ENCODE peak calls at places on chromosomes 2 and 18, in seven cellular contexts. K, J, O, I, P, U and V are unnamed samples. For H3K4me1, the result is how much of the 10 kb centered on the place peaks cover.

GRCh38 chr2:30321466-30321865 is 90.1 kb downstream of the LBH start:
- DNase-seq in P (no peak), J (no peak), U (no peak), K (peak), O (peak), I (no peak), V (no peak)

GRCh38 chr2:16625759-16626158 is 39.9 kb downstream of the CYRIA start:
- DNase-seq in J (no peak), O (no peak), K (no peak), U (peak), I (no peak), P (no peak), V (no peak)

GRCh38 chr2:201909348-201909747 is 103.0 kb downstream of the CDK15 start:
- DNase-seq in J (no peak), P (no peak), U (no peak), I (no peak), O (peak), K (peak), V (no peak)

GRCh38 chr2:15117409-15118030 is 443.6 kb downstream of the NBAS start:
- DNase-seq in U (no peak), K (no peak), J (no peak), P (no peak), I (no peak), O (no peak), V (no peak)

GRCh38 chr2:184031402-184032147 is 566.8 kb upstream of the ZNF804A start:
- DNase-seq in K (no peak), U (no peak), J (peak), P (no peak), I (no peak), O (no peak), V (no peak)

GRCh38 chr18:35616664-35617423 is 35.3 kb downstream of the GALNT1 start:
- DNase-seq in K (peak), J (no peak), P (no peak), U (peak), O (peak), I (peak), V (peak)

GRCh38 chr18:28584726-28585125 is 407.8 kb upstream of the CDH2 start:
- DNase-seq in U (no peak), O (peak), P (no peak), I (no peak), K (peak), J (peak), V (no peak)

GRCh38 chr18:10245517-10246175 is 208.8 kb upstream of the APCDD1 start:
- DNase-seq in P (no peak), K (no peak), J (no peak), O (no peak), I (no peak), U (no peak), V (no peak)

GRCh38 chr18:45164551-45164950 is 450.7 kb upstream of the SLC14A2 start:
- DNase-seq in P (no peak), O (peak), U (no peak), J (no peak), I (no peak), K (no peak), V (no peak)

GRCh38 chr2:240278661-240279060 is 138.2 kb upstream of the OTOS start:
- DNase-seq in O (peak), I (no peak), K (peak), U (no peak), J (no peak), P (no peak), V (no peak)

GRCh38 chr2:21095714-21096113 is 28.1 kb upstream of the TDRD15 start:
- DNase-seq in P (no peak), K (no peak), O (no peak), U (no peak), I (no peak), J (no peak), V (no peak)

GRCh38 chr2:133568172-133568571 is at the start of gene NCKAP5:
- DNase-seq in I (no peak), U (peak), P (no peak), J (peak), O (peak), K (peak), V (no peak)

GRCh38 chr18:13823707-13824395 is at the start of gene MC5R:
- DNase-seq in K (peak), O (peak), P (no peak), I (peak), J (peak), U (peak), V (peak)

GRCh38 chr2:46143401-46144132 is 153.6 kb upstream of the EPAS1 start:
- DNase-seq in J (no peak), P (no peak), I (no peak), O (peak), U (no peak), K (no peak), V (no peak)

GRCh38 chr2:214410128-214410775 is 602 bp upstream of the VWC2L start:
- DNase-seq in I (no peak), O (no peak), K (no peak), J (no peak), U (no peak), P (no peak), V (no peak)

GRCh38 chr18:70219688-70220087 is 14.2 kb upstream of the RTTN start:
- DNase-seq in O (no peak), K (no peak), P (no peak), U (no peak), J (no peak), I (no peak), V (no peak)

GRCh38 chr2:27914046-27914792 is 23.7 kb downstream of the BABAM2 start:
- DNase-seq in P (no peak), J (no peak), U (no peak), I (no peak), O (peak), K (peak), V (no peak)

GRCh38 chr2:56871641-56872040 is 687.9 kb downstream of the CCDC85A start:
- DNase-seq in J (no peak), I (no peak), U (no peak), K (no peak), O (peak), P (no peak), V (no peak)

GRCh38 chr2:171557363-171557762 is 35.1 kb downstream of the CYBRD1 start:
- DNase-seq in I (no peak), P (no peak), J (peak), K (no peak), O (no peak), U (no peak), V (no peak)
- H3K4me3 ChIP-seq in I (no peak), P (no peak), J (no peak), K (no peak), O (no peak), U (no peak), V (no peak)

DNA sequence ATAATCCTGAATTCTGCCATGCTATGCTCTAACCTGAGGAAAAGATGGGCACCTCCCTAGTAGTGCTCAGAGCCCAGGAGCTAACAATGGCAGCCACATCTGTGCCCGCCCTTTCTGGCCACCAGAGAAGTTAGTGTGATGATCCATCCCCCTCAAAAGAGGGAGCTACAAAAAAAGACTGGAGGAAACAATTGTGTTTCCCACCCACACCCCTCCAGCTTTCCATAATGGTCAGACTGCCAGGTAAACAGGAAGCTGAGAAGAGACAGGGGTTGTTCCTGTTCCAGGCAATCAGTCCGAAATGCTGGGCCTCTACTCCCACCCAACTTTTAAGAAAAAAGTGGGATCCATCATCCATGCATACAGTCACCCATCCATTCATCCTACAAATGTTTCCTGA is 3.2 kb downstream of the TBC1D8 start:
- DNase-seq in J (no peak), P (no peak), I (no peak), K (no peak), U (no peak), O (no peak), V (no peak)
- H3K4me1 ChIP-seq in J (under half), P (under half), I (under half), K (under half), U (under half), O (under half), V (under half)

DNA sequence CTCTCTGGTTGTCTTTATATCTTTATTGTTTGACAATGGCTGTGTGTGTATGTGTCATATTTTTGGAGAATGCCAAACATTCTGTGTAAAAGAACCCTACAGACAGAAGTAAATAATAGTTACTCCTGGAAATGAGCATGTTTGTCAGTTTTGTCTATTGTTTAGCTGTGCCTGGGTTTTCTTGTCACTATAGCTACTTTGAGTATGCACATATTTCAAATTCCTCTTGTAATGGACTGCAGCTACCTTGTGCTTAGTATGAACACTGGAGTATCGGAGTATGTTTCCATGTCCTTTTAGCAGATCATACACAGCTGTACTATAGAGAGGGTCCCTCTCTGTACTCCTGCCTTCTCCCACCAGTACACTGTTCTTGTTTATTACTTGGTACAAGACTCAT is 58.0 kb upstream of the DOCK10 start:
- DNase-seq in I (no peak), K (peak), O (peak), P (no peak), U (no peak), J (no peak), V (no peak)
- H3K4me3 ChIP-seq in I (no peak), K (no peak), O (peak), P (no peak), U (no peak), J (no peak), V (no peak)

DNA sequence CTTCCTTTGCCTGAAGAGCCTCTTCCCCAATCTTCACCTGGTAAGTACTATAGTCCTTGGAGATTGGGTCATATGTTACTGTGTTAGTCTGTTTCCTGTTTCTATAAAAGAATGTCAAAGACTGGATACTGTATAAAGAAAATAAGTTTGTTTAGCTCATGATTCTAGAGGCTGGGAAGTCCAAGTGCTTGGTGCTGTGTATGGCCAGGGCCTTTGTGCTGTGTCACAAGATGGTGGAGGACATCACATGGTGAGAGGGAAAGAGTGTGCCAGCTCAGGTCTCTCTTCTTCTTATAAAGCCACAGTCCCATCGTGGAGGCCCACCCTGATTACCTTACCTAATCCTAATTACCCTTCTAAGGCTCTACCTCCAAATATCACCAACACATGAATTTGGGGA is 20.9 kb downstream of the ARHGAP28 start:
- DNase-seq in U (no peak), J (no peak), O (no peak), I (no peak), K (no peak), P (no peak), V (no peak)
- H3K4me1 ChIP-seq in U (under half), J (under half), O (under half), I (under half), K (under half), P (under half), V (under half)

GRCh38 chr18:55534996-55535395 is 53.0 kb downstream of the TCF4 start:
- DNase-seq in P (no peak), I (no peak), O (no peak), K (no peak), U (no peak), J (no peak), V (no peak)
- H3K4me3 ChIP-seq in P (no peak), I (no peak), O (no peak), K (no peak), U (no peak), J (no peak), V (no peak)

DNA sequence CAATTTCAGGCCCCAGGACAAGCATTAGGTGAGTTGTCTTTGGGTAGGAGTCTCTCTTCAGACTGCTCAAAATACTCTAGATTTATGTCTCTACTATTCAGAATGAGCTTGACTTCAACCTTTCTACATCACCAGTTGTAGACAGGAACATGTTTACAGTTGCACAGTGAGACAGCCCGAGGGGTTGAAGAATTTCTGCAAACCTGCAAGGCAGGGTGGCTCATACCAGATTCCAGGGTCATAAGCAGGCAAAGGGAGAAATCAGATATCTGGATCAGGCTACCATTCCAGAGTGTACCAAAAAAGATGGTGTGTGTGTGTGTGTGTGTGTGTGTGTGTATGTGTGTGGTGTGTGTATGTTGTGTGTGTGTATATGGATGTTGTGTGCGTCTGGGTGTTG is 112.4 kb downstream of the SPP2 start:
- DNase-seq in U (no peak), P (no peak), J (no peak), I (no peak), K (no peak), O (no peak), V (no peak)
- H3K4me1 ChIP-seq in U (under half), P (under half), J (under half), I (under half), K (under half), O (under half), V (under half)

GRCh38 chr2:3162442-3163077 is 215.1 kb downstream of the EIPR1 start:
- DNase-seq in O (no peak), J (no peak), K (no peak), P (no peak), I (no peak), U (no peak), V (no peak)
- H3K4me3 ChIP-seq in O (no peak), J (no peak), K (no peak), P (no peak), I (no peak), U (no peak), V (no peak)